ENCODE peak calls at places on chromosomes 2 and 18, in ten cellular contexts. P is stomach, G is cardiac fibroblast, J is A549, Y is PC-3, N is AG04450, R is A673, H is adrenal gland, M is GM23338, O is astrocyte of the cerebellum. L is an unnamed sample.

GRCh38 chr2:53475766-53476165 is 291.8 kb upstream of the CHAC2 start:
- DNase-seq in G (no peak), N (no peak), R (no peak), O (no peak), J (no peak), M (no peak), Y (peak; percentile 59), P (no peak), H (no peak), L (no peak)

GRCh38 chr2:71243548-71244301 is 16.8 kb upstream of the PAIP2B start:
- DNase-seq in N (no peak), R (no peak), J (no peak), O (no peak), Y (no peak), M (no peak), P (no peak), G (no peak), H (no peak), L (no peak)

GRCh38 chr18:12639990-12640880 is 17.7 kb downstream of the SPIRE1 start:
- DNase-seq in J (peak; percentile 36), G (peak; percentile 87), H (peak; percentile 61), P (no peak), N (peak; percentile 62), O (no peak), M (no peak), Y (peak; percentile 91), R (no peak), L (peak; percentile 46)

GRCh38 chr2:213046431-213046830 is 105.0 kb downstream of the IKZF2 start:
- DNase-seq in G (no peak), N (no peak), P (no peak), R (no peak), M (no peak), Y (no peak), O (no peak), J (no peak), H (no peak), L (no peak)

GRCh38 chr2:54678719-54679118 is 44.7 kb upstream of the EML6 start:
- DNase-seq in P (no peak), J (no peak), G (no peak), O (no peak), Y (no peak), N (no peak), R (peak; percentile 53), M (no peak), H (no peak), L (no peak)

GRCh38 chr2:147045113-147045512 is 799.7 kb upstream of the ACVR2A start:
- DNase-seq in H (peak; percentile 26), N (no peak), G (peak; percentile 68), R (peak; percentile 73), Y (peak; percentile 79), O (peak; percentile 28), P (peak; percentile 50), M (peak; percentile 83), J (no peak), L (peak; percentile 86)

GRCh38 chr2:144414324-144414845 is 105.5 kb downstream of the ZEB2 start:
- DNase-seq in J (no peak), G (peak; percentile 97), O (peak; percentile 53), N (peak; percentile 80), P (no peak), H (peak; percentile 52), Y (peak; percentile 86), M (no peak), R (no peak), L (peak; percentile 95)

GRCh38 chr18:10015288-10015701 is 101.5 kb downstream of the VAPA start:
- DNase-seq in G (peak; percentile 53), R (no peak), M (no peak), N (no peak), Y (peak; percentile 41), J (no peak), P (no peak), H (no peak), O (no peak), L (peak; percentile 51)

GRCh38 chr2:30310955-30311354 is 79.6 kb downstream of the LBH start:
- DNase-seq in P (no peak), O (no peak), M (no peak), H (no peak), J (no peak), N (no peak), R (no peak), G (no peak), Y (no peak), L (no peak)

GRCh38 chr2:33785201-33786106 is 186.4 kb upstream of the FAM98A start:
- DNase-seq in N (no peak), H (no peak), G (no peak), J (no peak), P (no peak), Y (no peak), O (peak; percentile 20), M (no peak), R (peak; percentile 26), L (no peak)

GRCh38 chr2:86764661-86765307 is 25.9 kb downstream of the CD8A start:
- DNase-seq in P (no peak), J (peak; percentile 55), M (peak; percentile 75), N (peak; percentile 15), G (peak; percentile 65), R (peak; percentile 62), Y (peak; percentile 70), H (peak; percentile 33), O (peak; percentile 32), L (peak; percentile 62)

GRCh38 chr2:170817247-170817998 is 736 bp downstream of the GAD1 start:
- DNase-seq in M (peak; percentile 57), G (peak; percentile 38), O (no peak), R (peak; percentile 43), P (no peak), Y (peak; percentile 34), N (no peak), J (no peak), H (peak; percentile 15), L (peak; percentile 29)

GRCh38 chr18:24785019-24785418 is 324.6 kb downstream of the HRH4 start:
- DNase-seq in H (no peak), J (no peak), M (no peak), N (no peak), Y (no peak), P (no peak), G (no peak), R (no peak), O (no peak), L (no peak)

GRCh38 chr2:110679865-110680264 is 2.0 kb upstream of the BUB1 start:
- DNase-seq in Y (no peak), O (no peak), H (no peak), G (no peak), J (no peak), M (no peak), N (no peak), P (no peak), R (no peak), L (no peak)

GRCh38 chr2:200616193-200616592 is 30.4 kb downstream of the AOX1 start:
- DNase-seq in G (no peak), M (no peak), Y (no peak), O (no peak), N (no peak), R (no peak), J (no peak), H (peak; percentile 90), P (no peak), L (no peak)

GRCh38 chr18:49041677-49042570 is 91.2 kb upstream of the SMAD7 start:
- DNase-seq in G (peak; percentile 74), O (peak; percentile 55), R (peak; percentile 49), M (peak; percentile 82), P (peak; percentile 70), J (no peak), H (peak; percentile 72), N (peak; percentile 29), Y (peak; percentile 46), L (peak; percentile 73)

GRCh38 chr2:207390302-207391095 is 139.3 kb upstream of the CREB1 start:
- DNase-seq in N (no peak), R (no peak), O (no peak), H (no peak), G (no peak), M (no peak), J (no peak), Y (no peak), P (no peak), L (no peak)

GRCh38 chr2:73944714-73945113 is 18.0 kb downstream of the DGUOK start:
- DNase-seq in Y (no peak), P (no peak), J (no peak), O (no peak), M (no peak), H (no peak), G (no peak), N (no peak), R (no peak), L (no peak)

GRCh38 chr2:158893057-158893456 is 75.4 kb upstream of the TANC1 start:
- DNase-seq in G (no peak), R (no peak), N (peak; percentile 38), P (no peak), J (no peak), O (peak; percentile 24), H (no peak), M (no peak), Y (no peak), L (peak; percentile 75)

GRCh38 chr2:233424028-233424951 is 70.0 kb downstream of the DGKD start:
- DNase-seq in J (no peak), R (peak; percentile 82), P (peak; percentile 87), G (no peak), H (peak; percentile 73), M (no peak), Y (peak; percentile 38), O (no peak), N (no peak), L (peak; percentile 32)

GRCh38 chr2:52135235-52135634 is 1103.3 kb upstream of the NRXN1 start:
- DNase-seq in M (no peak), R (no peak), O (no peak), H (no peak), N (no peak), P (no peak), J (no peak), G (peak; percentile 56), Y (no peak), L (peak; percentile 53)

GRCh38 chr2:102033750-102034682 is 42.3 kb downstream of the IL1R2 start:
- DNase-seq in G (no peak), R (no peak), J (no peak), O (no peak), P (no peak), M (no peak), Y (no peak), H (no peak), N (no peak), L (no peak)
- H3K4me3 ChIP-seq in G (no peak overlapping the region), R (no peak overlapping the region), J (no peak overlapping the region), O (no peak overlapping the region), P (no peak overlapping the region), M (no peak overlapping the region), Y (no peak overlapping the region), H (no peak overlapping the region), N (no peak overlapping the region), L (no peak overlapping the region)

GRCh38 chr2:116747103-116747502 is 1067.4 kb upstream of the DDX18 start:
- DNase-seq in N (no peak), R (no peak), M (no peak), P (no peak), J (no peak), G (no peak), Y (peak; percentile 43), O (no peak), H (no peak), L (no peak)
- TF ChIP-seq CTCF in N (no peak), R (no peak), M (peak; percentile 50), P (no peak), J (no peak), G (no peak), Y (peak; percentile 72), O (peak; percentile 3), H (no peak), L (no peak)

GRCh38 chr18:23317975-23318675 is 135.0 kb upstream of the RIOK3 start:
- DNase-seq in O (peak; percentile 53), J (no peak), R (no peak), P (no peak), M (no peak), N (no peak), Y (peak; percentile 61), H (no peak), G (peak; percentile 61), L (peak; percentile 66)
- H3K4me3 ChIP-seq in O (no peak overlapping the region), J (no peak overlapping the region), R (no peak overlapping the region), P (no peak overlapping the region), M (no peak overlapping the region), N (no peak overlapping the region), Y (no peak overlapping the region), H (no peak overlapping the region), G (no peak overlapping the region), L (no peak overlapping the region)

GRCh38 chr2:231245253-231246094 is 47.0 kb downstream of the ARMC9 start:
- DNase-seq in G (no peak), P (peak; percentile 40), O (no peak), J (no peak), M (no peak), R (no peak), H (peak; percentile 30), N (no peak), Y (peak; percentile 36), L (no peak)
- TF ChIP-seq CTCF in G (no peak), P (no peak), O (no peak), J (no peak), M (no peak), R (peak; percentile 40), H (no peak), N (no peak), Y (peak; percentile 58), L (peak; percentile 7)

L was measured in fibroblast of the aortic adventitia.